ENCODE peak calls at places on chromosomes 5 and 9, in ten cellular contexts. N is fibroblast of the aortic adventitia, B is progenitor cell of endocrine pancreas, V is sigmoid colon, M is astrocyte of the spinal cord, R is type B pancreatic cell, K is esophagus squamous epithelium, H is foreskin fibroblast, D is upper lobe of left lung, Q is WTC11. I is an unnamed sample.

GRCh38 chr5:63262191-63262981 is 683.8 kb downstream of the LRRC70 start:
- DNase-seq in K (no peak), H (peak), D (no peak), Q (no peak), B (no peak), R (no peak), N (peak), M (peak), V (no peak), I (no peak)

GRCh38 chr5:99005506-99005905 is 76.7 kb upstream of the CHD1 start:
- DNase-seq in K (no peak), R (no peak), N (peak), Q (no peak), M (no peak), D (no peak), B (no peak), V (no peak), H (peak), I (no peak)

GRCh38 chr5:53482717-53483638 is 2.5 kb downstream of the FST start:
- DNase-seq in B (no peak), V (peak), H (peak), M (peak), N (peak), Q (peak), K (no peak), R (no peak), D (peak), I (no peak)

GRCh38 chr5:83964235-83964634 is 243.6 kb upstream of the HAPLN1 start:
- DNase-seq in M (no peak), K (no peak), R (no peak), D (no peak), Q (no peak), N (no peak), V (no peak), B (no peak), H (no peak), I (no peak)

GRCh38 chr9:110536802-110537201 is 42.7 kb downstream of the SVEP1 start:
- DNase-seq in M (peak), B (no peak), R (no peak), V (no peak), N (peak), K (no peak), Q (no peak), D (no peak), H (peak), I (no peak)

GRCh38 chr5:141811287-141812155 is 66.7 kb downstream of the PCDH1 start:
- DNase-seq in H (peak), R (peak), K (no peak), V (no peak), Q (peak), N (no peak), B (peak), M (no peak), D (no peak), I (no peak)

GRCh38 chr5:181190711-181191525 is 14.1 kb downstream of the TRIM7 start:
- DNase-seq in N (peak), V (peak), R (no peak), M (no peak), D (peak), B (peak), K (no peak), H (peak), Q (peak), I (no peak)

GRCh38 chr5:163565931-163566608 is 60.7 kb downstream of the MAT2B start:
- DNase-seq in Q (peak), D (peak), V (no peak), H (peak), N (peak), K (no peak), M (peak), B (peak), R (no peak), I (no peak)

GRCh38 chr9:131609116-131609830 is 64.0 kb downstream of the PRRT1B start:
- DNase-seq in N (peak), B (no peak), M (peak), Q (no peak), V (peak), K (no peak), R (no peak), H (peak), D (no peak), I (no peak)

GRCh38 chr5:147162740-147163139 is 72.1 kb upstream of the STK32A start:
- DNase-seq in V (no peak), M (no peak), K (no peak), Q (no peak), N (no peak), R (no peak), B (no peak), D (no peak), H (no peak), I (no peak)

GRCh38 chr5:170504598-170505266 is 912 bp downstream of the KCNIP1 start:
- DNase-seq in H (no peak), V (no peak), B (no peak), R (no peak), D (no peak), Q (no peak), N (no peak), M (no peak), K (no peak), I (no peak)

GRCh38 chr5:100479079-100479688 is 56.0 kb upstream of the FAM174A start:
- DNase-seq in N (peak), D (no peak), H (no peak), Q (no peak), B (no peak), M (peak), R (no peak), K (no peak), V (no peak), I (no peak)

GRCh38 chr9:100549048-100549447 is 28.8 kb upstream of the CAVIN4 start:
- DNase-seq in R (no peak), K (no peak), Q (no peak), H (no peak), M (no peak), D (no peak), V (no peak), B (no peak), N (no peak), I (no peak)

GRCh38 chr5:132592521-132592920 is 35.7 kb downstream of the RAD50 start:
- DNase-seq in B (no peak), H (peak), V (no peak), Q (no peak), D (no peak), N (peak), M (peak), R (no peak), K (no peak), I (no peak)

GRCh38 chr5:54175-54730 is 37.7 kb upstream of the PLEKHG4B start:
- DNase-seq in M (no peak), V (no peak), N (no peak), K (no peak), D (no peak), H (no peak), R (no peak), B (no peak), Q (no peak), I (no peak)

GRCh38 chr9:123048748-123049147 is 15.3 kb downstream of the GPR21 start:
- DNase-seq in M (no peak), Q (no peak), D (no peak), N (peak), H (peak), R (no peak), K (no peak), B (no peak), V (no peak), I (no peak)

GRCh38 chr5:41863871-41864486 is 6.2 kb downstream of the OXCT1 start:
- DNase-seq in N (peak), Q (no peak), K (no peak), M (peak), H (peak), D (no peak), R (no peak), B (no peak), V (no peak), I (no peak)

GRCh38 chr5:171494452-171495121 is 75.1 kb downstream of the FGF18 start:
- DNase-seq in K (no peak), D (peak), M (peak), R (no peak), H (peak), B (no peak), V (peak), N (peak), Q (peak), I (no peak)

GRCh38 chr5:9483251-9483650 is 62.6 kb downstream of the SEMA5A start:
- DNase-seq in Q (no peak), D (no peak), V (no peak), M (no peak), N (no peak), R (no peak), K (no peak), H (peak), B (no peak), I (no peak)

GRCh38 chr5:150291388-150292385 is 2.1 kb upstream of the CAMK2A start:
- DNase-seq in D (no peak), Q (no peak), V (peak), H (no peak), M (peak), N (no peak), K (no peak), B (no peak), R (no peak), I (no peak)

GRCh38 chr5:84249918-84250635 is 134.6 kb downstream of the EDIL3 start:
- DNase-seq in Q (no peak), R (no peak), D (no peak), H (peak), M (peak), K (no peak), N (peak), B (no peak), V (no peak), I (no peak)

GRCh38 chr5:43422143-43422542 is 10.0 kb upstream of the CCL28 start:
- DNase-seq in M (peak), B (no peak), N (peak), Q (no peak), R (no peak), D (peak), V (no peak), K (no peak), H (peak), I (no peak)

GRCh38 chr5:61051267-61051666 is 106.3 kb downstream of the NDUFAF2 start:
- DNase-seq in D (no peak), K (no peak), V (no peak), M (peak), Q (no peak), B (no peak), H (peak), R (no peak), N (peak), I (no peak)

GRCh38 chr9:20872340-20872977 is 159.0 kb downstream of the HACD4 start:
- DNase-seq in D (no peak), M (peak), R (no peak), V (no peak), Q (no peak), N (peak), B (no peak), H (peak), K (no peak), I (no peak)

GRCh38 chr5:159955056-159955624 is 38.9 kb downstream of the ADRA1B start:
- DNase-seq in H (no peak), D (no peak), Q (no peak), N (no peak), M (no peak), B (no peak), K (no peak), V (no peak), R (no peak), I (no peak)

GRCh38 chr5:157241483-157241882 is 24.4 kb upstream of the CYFIP2 start:
- DNase-seq in H (peak), N (peak), K (no peak), V (no peak), B (no peak), R (no peak), M (no peak), D (no peak), Q (no peak), I (no peak)

GRCh38 chr5:108418172-108418571 is 36.3 kb upstream of the FBXL17 start:
- DNase-seq in B (no peak), H (no peak), D (no peak), V (peak), Q (no peak), N (no peak), K (no peak), M (no peak), R (no peak), I (no peak)

GRCh38 chr9:19517202-19517942 is 108.6 kb downstream of the ACER2 start:
- DNase-seq in H (no peak), D (no peak), R (no peak), V (no peak), M (no peak), B (no peak), K (no peak), N (no peak), Q (peak), I (no peak)

GRCh38 chr9:37471942-37472679 is 6.9 kb upstream of the ZBTB5 start:
- DNase-seq in K (no peak), B (no peak), D (no peak), V (no peak), R (no peak), H (peak), Q (no peak), N (peak), M (peak), I (no peak)

GRCh38 chr5:59599729-59600128 is 293.8 kb downstream of the PDE4D start:
- DNase-seq in H (no peak), N (no peak), B (no peak), V (no peak), K (no peak), M (no peak), Q (no peak), R (no peak), D (no peak), I (no peak)

GRCh38 chr5:125272364-125272763 is 525.9 kb upstream of the ZNF608 start:
- DNase-seq in N (no peak), V (no peak), R (no peak), B (no peak), D (no peak), Q (no peak), K (no peak), M (no peak), H (no peak), I (no peak)

GRCh38 chr5:124706729-124707361 is 39.6 kb downstream of the ZNF608 start:
- DNase-seq in B (peak), D (peak), M (peak), K (no peak), V (no peak), H (peak), N (peak), Q (no peak), R (peak), I (peak)

GRCh38 chr5:96823060-96823459 is 15.3 kb upstream of the ERAP1 start:
- DNase-seq in N (no peak), R (no peak), B (no peak), V (no peak), M (no peak), K (no peak), H (no peak), D (no peak), Q (no peak), I (no peak)

GRCh38 chr9:111598730-111599091 is 736 bp downstream of the PTGR1 start:
- DNase-seq in V (peak), D (peak), K (no peak), B (no peak), Q (no peak), R (no peak), N (peak), M (peak), H (peak), I (no peak)

GRCh38 chr5:142295084-142295758 is 29.6 kb downstream of the SPRY4 start:
- DNase-seq in Q (peak), N (no peak), K (no peak), H (no peak), R (no peak), D (no peak), V (no peak), M (peak), B (no peak), I (no peak)

GRCh38 chr9:84297162-84297821 is 43.3 kb downstream of the SLC28A3 start:
- DNase-seq in D (no peak), N (peak), M (peak), Q (no peak), H (peak), R (no peak), B (no peak), V (no peak), K (no peak), I (no peak)

GRCh38 chr9:114946013-114946412 is 15.6 kb upstream of the TNFSF8 start:
- DNase-seq in Q (no peak), B (no peak), V (no peak), K (no peak), N (no peak), D (no peak), R (no peak), H (no peak), M (no peak), I (no peak)

GRCh38 chr9:137433916-137434431 is 7.2 kb downstream of the ENTPD8 start:
- DNase-seq in N (no peak), K (no peak), V (no peak), B (no peak), H (no peak), M (no peak), Q (no peak), D (no peak), R (no peak), I (no peak)

GRCh38 chr9:120545691-120546565 is 34.0 kb downstream of the CDK5RAP2 start:
- DNase-seq in R (no peak), H (peak), K (no peak), V (no peak), N (no peak), Q (no peak), B (no peak), D (no peak), M (no peak), I (no peak)

GRCh38 chr5:179152941-179153340 is 92.8 kb downstream of the ZNF354C start:
- DNase-seq in K (no peak), N (no peak), M (no peak), V (no peak), B (no peak), R (no peak), H (no peak), Q (peak), D (no peak), I (no peak)

GRCh38 chr5:14227501-14227900 is 84.4 kb downstream of the TRIO start:
- DNase-seq in V (no peak), H (no peak), N (no peak), Q (no peak), B (no peak), K (no peak), D (no peak), R (no peak), M (no peak), I (no peak)
- TF ChIP-seq CTCF in V (no peak), H (no peak), N (no peak), Q (no peak), B (no peak), K (no peak), D (no peak), R (no peak), M (no peak), I (no peak)

GRCh38 chr5:87210076-87210475 is 57.6 kb upstream of the RASA1 start:
- DNase-seq in V (no peak), H (peak), R (no peak), Q (no peak), D (no peak), N (peak), K (no peak), B (no peak), M (peak), I (no peak)
- TF ChIP-seq CTCF in V (no peak), H (no peak), R (no peak), Q (no peak), D (no peak), N (no peak), K (no peak), B (no peak), M (no peak), I (no peak)

GRCh38 chr5:77082280-77082679 is 4.8 kb downstream of the ZBED3 start:
- DNase-seq in R (no peak), V (no peak), M (no peak), D (no peak), H (no peak), N (no peak), Q (no peak), B (no peak), K (no peak), I (no peak)

GRCh38 chr5:77087484-77088291 is 603 bp upstream of the ZBED3 start:
- DNase-seq in K (no peak), Q (peak), B (peak), V (no peak), D (peak), M (peak), N (peak), R (no peak), H (no peak), I (no peak)

GRCh38 chr5:77083088-77083487 is 4.0 kb downstream of the ZBED3 start:
- DNase-seq in Q (no peak), M (no peak), R (no peak), V (no peak), H (no peak), D (no peak), N (no peak), B (no peak), K (no peak), I (no peak)

GRCh38 chr5:77080905-77081304 is 6.2 kb downstream of the ZBED3 start:
- DNase-seq in R (no peak), H (no peak), B (no peak), D (no peak), M (no peak), Q (no peak), K (no peak), V (no peak), N (no peak), I (no peak)

DNA sequence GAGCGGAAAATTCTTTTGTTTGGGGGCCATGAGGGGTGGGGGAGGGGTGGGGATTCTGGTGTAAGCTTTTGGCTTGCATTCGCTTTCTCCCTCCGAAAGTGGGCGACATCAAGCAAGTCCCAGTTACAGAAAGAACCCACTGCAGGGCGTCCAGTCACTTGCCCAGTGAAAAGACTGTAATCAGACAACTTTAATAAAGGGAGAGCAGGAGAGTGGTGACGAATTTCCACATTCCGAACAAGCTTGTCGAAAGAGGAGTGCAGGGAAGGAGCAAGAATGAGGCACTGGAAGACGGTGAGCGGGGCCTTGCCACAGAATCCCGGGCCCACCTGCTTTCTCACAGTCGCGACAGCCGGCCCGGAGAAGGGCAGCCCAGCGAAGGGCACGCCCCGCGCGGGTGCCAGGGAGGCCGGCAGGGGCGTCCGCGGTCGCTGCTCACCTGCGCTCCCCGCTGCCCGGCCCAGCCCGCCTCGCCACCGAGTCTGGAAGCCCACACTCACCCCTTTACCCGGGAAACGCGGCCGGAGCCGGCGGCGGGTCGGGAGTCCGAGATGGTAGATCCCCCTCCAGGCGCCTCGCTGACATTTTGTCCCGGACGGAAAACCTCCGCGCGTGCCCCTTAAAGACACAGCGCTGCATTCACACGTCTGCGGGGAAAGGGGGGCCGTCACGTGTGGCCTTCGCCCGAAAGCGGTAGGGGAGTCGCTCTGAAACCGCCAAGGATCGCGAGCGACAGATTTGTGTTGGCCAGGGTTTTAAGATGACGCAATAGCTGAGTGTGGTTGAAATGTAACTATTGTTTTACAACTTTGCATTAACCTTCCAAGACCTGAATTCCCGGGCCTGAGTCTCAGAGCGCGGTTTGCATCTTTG is at the start of gene ZBED3:
- DNase-seq in K (no peak), M (peak), V (peak), D (peak), Q (peak), N (peak), B (peak), R (peak), H (peak), I (peak)
- TF ChIP-seq CTCF in K (no peak), M (peak), V (no peak), D (no peak), Q (no peak), N (peak), B (peak), R (peak), H (no peak), I (peak)

GRCh38 chr5:65102826-65103673 is 334.3 kb downstream of the CWC27 start:
- DNase-seq in V (peak), H (peak), N (peak), Q (peak), B (no peak), M (peak), R (no peak), K (peak), D (peak), I (no peak)
- TF ChIP-seq CTCF in V (peak), H (peak), N (peak), Q (no peak), B (no peak), M (peak), R (no peak), K (peak), D (peak), I (no peak)